ENCODE peak calls at places on chromosomes 3 and 15, in eight cellular contexts. Y is sigmoid colon, I is transverse colon, X is ovary, H is A549, M is SK-N-SH, O is upper lobe of left lung, Z is tibial nerve. J is an unnamed sample.

GRCh38 chr15:52146776-52147175 is 34.2 kb upstream of the BCL2L10 start:
- DNase-seq in Y (no peak), I (no peak), X (no peak), H (no peak), M (no peak), O (no peak), Z (no peak), J (no peak)

GRCh38 chr15:88155310-88155709 is 101.2 kb downstream of the NTRK3 start:
- DNase-seq in Y (no peak), I (no peak), X (no peak), H (no peak), M (no peak), O (no peak), Z (no peak), J (no peak)

GRCh38 chr15:65651831-65652749 is 30.4 kb downstream of the SLC24A1 start:
- DNase-seq in Y (no peak), I (no peak), X (no peak), H (no peak), M (no peak), O (no peak), Z (no peak), J (peak)

GRCh38 chr3:176796371-176796770 is 400.9 kb downstream of the TBL1XR1 start:
- DNase-seq in Y (no peak), I (no peak), X (no peak), H (no peak), M (no peak), O (no peak), Z (no peak), J (no peak)

GRCh38 chr15:41483115-41483514 is 10.6 kb upstream of the ITPKA start:
- DNase-seq in Y (no peak), I (no peak), X (no peak), H (no peak), M (no peak), O (no peak), Z (no peak), J (no peak)

GRCh38 chr15:58228708-58229107 is 90.5 kb downstream of the AQP9 start:
- DNase-seq in Y (no peak), I (no peak), X (no peak), H (peak), M (no peak), O (no peak), Z (no peak), J (no peak)

GRCh38 chr3:30578479-30578878 is 27.9 kb upstream of the TGFBR2 start:
- DNase-seq in Y (peak), I (peak), X (no peak), H (peak), M (no peak), O (no peak), Z (peak), J (no peak)

GRCh38 chr3:177574232-177574856 is 377.1 kb upstream of the TBL1XR1 start:
- DNase-seq in Y (no peak), I (peak), X (no peak), H (peak), M (no peak), O (no peak), Z (no peak), J (no peak)

GRCh38 chr3:171156455-171157005 is 130.0 kb upstream of the SLC2A2 start:
- DNase-seq in Y (no peak), I (no peak), X (no peak), H (peak), M (no peak), O (no peak), Z (no peak), J (no peak)

GRCh38 chr15:100244796-100245495 is 96.8 kb downstream of the ADAMTS17 start:
- DNase-seq in Y (no peak), I (no peak), X (no peak), H (no peak), M (no peak), O (no peak), Z (no peak), J (no peak)
- TF ChIP-seq EP300 in Y (no peak), I (no peak), X (no peak), H (no peak), M (no peak), O (no peak), Z (no peak), J (no peak)

DNA sequence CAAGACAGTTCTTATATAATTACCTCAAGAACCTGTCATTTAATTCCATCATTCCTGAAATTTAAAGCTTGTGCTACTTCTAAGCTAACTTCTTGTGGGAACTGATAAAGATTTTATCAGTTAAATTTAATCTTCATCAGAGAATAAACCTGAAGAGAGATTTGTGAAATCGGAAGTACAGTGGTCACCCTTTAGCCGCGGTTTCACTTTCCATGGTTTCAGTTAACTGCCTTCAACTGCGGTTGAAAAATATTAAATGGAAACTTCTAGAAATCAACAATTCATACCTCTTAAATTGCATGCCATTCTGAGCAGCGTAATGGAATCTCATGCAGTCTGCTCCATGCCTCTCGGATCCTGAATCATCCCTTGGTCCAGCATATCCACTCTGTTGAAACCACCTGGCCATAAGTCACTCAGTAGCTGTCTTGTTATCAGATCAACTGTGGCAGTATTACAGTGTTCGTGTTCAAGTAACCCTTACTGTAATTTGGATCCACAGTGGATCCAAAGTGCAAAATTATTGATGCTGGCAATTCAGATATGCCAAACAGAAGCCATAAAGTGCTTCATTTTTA is 626.1 kb downstream of the CADM2 start:
- DNase-seq in Y (no peak), I (no peak), X (no peak), H (no peak), M (no peak), O (no peak), Z (no peak), J (no peak)
- TF ChIP-seq EP300 in Y (no peak), I (no peak), X (no peak), H (no peak), M (no peak), O (no peak), Z (no peak), J (no peak)

DNA sequence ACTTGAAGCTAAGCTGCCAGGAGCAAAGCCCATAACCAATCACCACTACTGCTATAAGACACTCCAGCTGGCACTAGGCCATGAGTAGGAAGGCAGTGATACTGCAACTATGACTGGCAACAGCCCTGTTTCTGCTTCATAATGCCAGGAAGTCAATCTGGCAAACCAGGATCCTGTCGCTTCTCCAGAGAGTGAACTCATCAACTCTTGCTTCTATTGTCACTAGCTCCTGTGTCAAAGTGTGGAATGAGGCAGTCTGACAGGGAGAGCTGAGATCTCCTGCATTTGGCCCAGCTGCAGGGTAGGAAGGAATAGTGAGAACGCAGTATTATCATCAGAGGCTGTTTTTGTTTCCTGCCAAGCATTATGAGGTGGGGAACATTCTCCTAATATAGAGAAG is 105.3 kb downstream of the CTNNB1 start:
- DNase-seq in Y (no peak), I (no peak), X (no peak), H (peak), M (peak), O (no peak), Z (no peak), J (no peak)
- TF ChIP-seq EP300 in Y (no peak), I (no peak), X (no peak), H (no peak), M (peak), O (no peak), Z (no peak), J (no peak)

GRCh38 chr3:82276992-82277391 is 515.5 kb upstream of the GBE1 start:
- DNase-seq in Y (no peak), I (no peak), X (no peak), H (no peak), M (no peak), O (no peak), Z (no peak), J (no peak)
- TF ChIP-seq EP300 in Y (no peak), I (no peak), X (no peak), H (no peak), M (no peak), O (no peak), Z (no peak), J (no peak)

GRCh38 chr3:142861926-142862325 is 27.0 kb downstream of the PCOLCE2 start:
- DNase-seq in Y (no peak), I (no peak), X (no peak), H (no peak), M (no peak), O (no peak), Z (no peak), J (no peak)

GRCh38 chr3:142863010-142863787 is 25.7 kb downstream of the PCOLCE2 start:
- DNase-seq in Y (no peak), I (no peak), X (no peak), H (no peak), M (no peak), O (no peak), Z (no peak), J (no peak)

GRCh38 chr3:142863965-142864924 is 24.6 kb downstream of the PCOLCE2 start:
- DNase-seq in Y (no peak), I (no peak), X (no peak), H (no peak), M (no peak), O (no peak), Z (no peak), J (no peak)

GRCh38 chr3:142866841-142867631 is 21.8 kb downstream of the PCOLCE2 start:
- DNase-seq in Y (no peak), I (no peak), X (no peak), H (peak), M (no peak), O (no peak), Z (no peak), J (no peak)
- TF ChIP-seq EP300 in Y (no peak), I (no peak), X (no peak), H (no peak), M (no peak), O (no peak), Z (no peak), J (no peak)